ENCODE peak calls at places on chromosomes 16 and 17, in five cellular contexts. Z, P, E, Y and Q are unnamed samples.

GRCh38 chr17:50507871-50508572 is at the start of gene MYCBPAP:
- DNase-seq in E (peak; percentile 72), P (peak; percentile 87), Y (peak; percentile 88), Z (peak; percentile 74), Q (peak; percentile 71)

GRCh38 chr17:19928299-19928698 is 49.3 kb downstream of the AKAP10 start:
- DNase-seq in E (peak; percentile 11), P (no peak), Z (no peak), Y (no peak), Q (no peak)

GRCh38 chr16:700684-701584 is 4.7 kb downstream of the FBXL16 start:
- DNase-seq in E (no peak), Z (peak; percentile 62), Y (no peak), P (no peak), Q (peak; percentile 70)

GRCh38 chr17:8724451-8724850 is 20.2 kb downstream of the CCDC42 start:
- DNase-seq in P (no peak), Z (no peak), E (no peak), Y (peak; percentile 75), Q (no peak)

GRCh38 chr16:15899538-15900100 is 11.2 kb upstream of the CEP20 start:
- DNase-seq in Z (no peak), E (peak; percentile 54), P (peak; percentile 45), Y (peak; percentile 53), Q (no peak)

GRCh38 chr17:10612957-10613744 is 44.0 kb downstream of the MYH3 start:
- DNase-seq in E (peak; percentile 6), Y (no peak), P (no peak), Z (no peak), Q (no peak)

GRCh38 chr16:50010212-50010611 is 14.8 kb upstream of the CNEP1R1 start:
- DNase-seq in Z (no peak), P (no peak), E (no peak), Y (no peak), Q (no peak)

GRCh38 chr16:71610936-71611871 is 14.8 kb upstream of the MARVELD3 start:
- DNase-seq in P (peak; percentile 73), Y (peak; percentile 83), E (peak; percentile 58), Z (peak; percentile 84), Q (peak; percentile 89)

GRCh38 chr17:68834328-68834836 is 120.8 kb downstream of the ABCA8 start:
- DNase-seq in Z (no peak), Y (no peak), E (no peak), P (no peak), Q (no peak)

GRCh38 chr17:38914741-38915638 is 10.4 kb upstream of the LASP1NB start:
- DNase-seq in Y (peak; percentile 40), E (no peak), Z (no peak), P (peak; percentile 73), Q (no peak)

GRCh38 chr17:44892250-44892649 is 7.0 kb downstream of the EFTUD2 start:
- DNase-seq in E (no peak), Y (no peak), P (no peak), Z (no peak), Q (no peak)

GRCh38 chr16:23302045-23302956 is at the start of gene SCNN1B:
- DNase-seq in Y (peak; percentile 70), P (peak; percentile 66), E (no peak), Z (no peak), Q (peak; percentile 11)

GRCh38 chr17:15446036-15446435 is 21.4 kb downstream of the CDRT4 start:
- DNase-seq in Z (no peak), Y (no peak), P (no peak), E (no peak), Q (no peak)
- TF ChIP-seq CTCF in Z (no peak), Y (no peak), P (no peak), E (no peak), Q (no peak)

DNA sequence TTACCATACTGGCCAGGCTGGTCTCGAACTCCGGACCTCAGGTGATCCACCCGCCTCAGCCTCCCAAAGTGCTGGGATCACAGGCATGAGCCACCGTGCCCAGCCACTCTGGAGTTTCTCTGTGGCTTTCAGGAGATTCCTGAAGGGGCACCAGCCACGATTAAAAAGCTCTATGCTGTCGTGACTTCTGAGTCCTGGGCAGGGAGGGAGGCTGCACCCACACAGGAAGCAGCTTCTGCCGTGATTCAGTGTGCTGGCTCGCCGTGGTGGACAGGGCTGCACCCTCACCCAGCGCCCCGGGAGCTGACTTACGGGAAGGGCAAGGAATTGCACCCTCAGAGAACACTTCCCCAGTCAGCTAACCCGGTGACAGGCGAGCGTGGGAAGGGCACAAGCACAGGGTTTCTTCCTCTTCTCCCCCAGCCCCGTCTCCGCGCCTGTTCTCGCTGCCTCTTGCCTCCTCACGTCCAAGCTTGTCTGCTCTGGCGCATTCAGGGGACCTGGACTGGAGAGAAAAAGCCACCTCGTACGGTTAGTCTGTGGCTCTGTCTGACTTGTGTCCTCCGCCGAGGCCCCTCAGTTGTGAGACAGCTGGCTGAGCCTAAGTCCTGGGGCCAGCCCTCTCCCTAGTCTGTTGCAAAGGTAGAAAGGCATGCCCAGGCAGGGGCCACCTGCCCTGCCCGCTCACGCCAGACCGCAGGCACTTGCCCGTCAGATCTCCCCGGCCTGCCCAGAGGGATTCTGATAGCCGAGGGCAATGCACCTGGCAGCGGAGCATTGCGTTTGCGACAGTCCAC is 145.0 kb downstream of the SEC14L1 start:
- DNase-seq in Z (no peak), Y (peak; percentile 92), E (peak; percentile 95), P (peak; percentile 68), Q (no peak)
- TF ChIP-seq CTCF in Z (no peak), Y (peak; percentile 9), E (no peak), P (no peak), Q (no peak)

GRCh38 chr16:79754081-79754872 is 153.7 kb upstream of the MAF start:
- DNase-seq in P (no peak), Y (no peak), E (peak; percentile 39), Z (no peak), Q (no peak)
- TF ChIP-seq CTCF in P (no peak), Y (no peak), E (no peak), Z (peak; percentile 8), Q (no peak)

GRCh38 chr17:45895304-45895968 is 1.1 kb downstream of the MAPT start:
- DNase-seq in E (no peak), P (no peak), Y (no peak), Z (peak; percentile 26), Q (peak; percentile 16)
- TF ChIP-seq CTCF in E (no peak), P (no peak), Y (no peak), Z (no peak), Q (no peak)

GRCh38 chr16:1774456-1774795 is 1.5 kb upstream of the MRPS34 start:
- DNase-seq in Z (no peak), Y (no peak), E (no peak), P (no peak), Q (no peak)

GRCh38 chr16:1772908-1773702 is at the start of gene MRPS34:
- DNase-seq in Z (peak; percentile 80), Y (peak; percentile 88), E (peak; percentile 85), P (peak; percentile 85), Q (peak; percentile 90)

GRCh38 chr16:1772362-1772907 is at the start of gene EME2:
- DNase-seq in Y (no peak), Z (peak; percentile 46), E (no peak), P (peak; percentile 59), Q (no peak)

GRCh38 chr16:1775006-1775845 is 2.3 kb upstream of the MRPS34 start:
- DNase-seq in P (no peak), Y (no peak), E (no peak), Z (no peak), Q (no peak)

GRCh38 chr16:1773703-1774455 is 945 bp upstream of the MRPS34 start:
- DNase-seq in Y (no peak), E (no peak), Z (no peak), P (no peak), Q (no peak)
- TF ChIP-seq CTCF in Y (no peak), E (no peak), Z (no peak), P (no peak), Q (peak; percentile 18)

DNA sequence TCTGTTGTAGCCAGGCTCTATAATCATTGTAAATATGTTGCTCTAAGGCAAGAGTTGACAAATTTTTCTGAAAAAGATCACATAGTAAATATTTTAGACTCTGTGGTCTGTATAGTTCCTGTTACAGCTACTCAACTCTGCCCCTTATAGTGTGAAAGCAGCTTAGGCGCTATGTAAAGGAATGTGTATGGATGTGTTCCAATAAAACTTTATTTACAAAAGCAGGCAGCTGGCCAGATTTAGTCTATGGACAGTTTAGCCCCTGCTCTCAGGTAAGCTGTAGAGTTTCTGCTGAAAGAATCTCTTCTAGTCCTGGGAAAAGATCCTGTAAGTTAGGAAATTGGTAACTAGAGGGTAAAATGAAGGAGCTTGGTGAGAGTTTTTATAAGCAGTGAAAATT is 133.1 kb downstream of the SALL1 start:
- DNase-seq in Y (no peak), E (no peak), Z (no peak), P (no peak), Q (no peak)
- TF ChIP-seq CTCF in Y (no peak), E (no peak), Z (no peak), P (no peak), Q (no peak)